ENCODE peak calls at places on chromosome 18, in seven cellular contexts. V, R, P, W, S, F and D are unnamed samples.

GRCh38 chr18:24837065-24837464 is 376.6 kb downstream of the HRH4 start:
- DNase-seq in V (no peak), R (peak), P (no peak), W (no peak), S (no peak), F (no peak), D (peak)

GRCh38 chr18:68847219-68847860 is 49.5 kb downstream of the CCDC102B start:
- DNase-seq in V (no peak), R (peak), P (no peak), W (no peak), S (no peak), F (no peak), D (peak)

GRCh38 chr18:48027401-48027931 is 97.0 kb upstream of the SMAD2 start:
- DNase-seq in V (no peak), R (no peak), P (no peak), W (no peak), S (no peak), F (no peak), D (no peak)

GRCh38 chr18:6960656-6961055 is 156.9 kb downstream of the LAMA1 start:
- DNase-seq in V (peak), R (peak), P (no peak), W (no peak), S (no peak), F (no peak), D (peak)

GRCh38 chr18:31040982-31041345 is 1.6 kb downstream of the DSC3 start:
- DNase-seq in V (peak), R (peak), P (no peak), W (no peak), S (no peak), F (no peak), D (no peak)

GRCh38 chr18:32469691-32470131 is 971 bp downstream of the GAREM1 start:
- DNase-seq in V (peak), R (peak), P (peak), W (no peak), S (no peak), F (no peak), D (peak)

GRCh38 chr18:55343396-55344073 is 244.5 kb downstream of the TCF4 start:
- DNase-seq in V (no peak), R (peak), P (no peak), W (no peak), S (no peak), F (no peak), D (peak)

GRCh38 chr18:46352520-46353250 is 248.5 kb downstream of the HAUS1 start:
- DNase-seq in V (no peak), R (no peak), P (no peak), W (no peak), S (no peak), F (no peak), D (no peak)

GRCh38 chr18:11990541-11990940 is 9.2 kb downstream of the IMPA2 start:
- DNase-seq in V (no peak), R (no peak), P (no peak), W (no peak), S (no peak), F (no peak), D (no peak)